ENCODE peak calls at places on chromosomes 16 and 17, in six cellular contexts. I, E, U, R, C and Z are unnamed samples.

GRCh38 chr17:57511475-57512123 is 233.5 kb downstream of the CCDC182 start:
- DNase-seq in I (no peak), E (no peak), U (no peak), R (peak; percentile 29), C (no peak), Z (no peak)

GRCh38 chr16:88727871-88728270 is 21.6 kb downstream of the CTU2 start:
- DNase-seq in I (no peak), E (no peak), U (no peak), R (peak; percentile 64), C (no peak), Z (peak; percentile 77)

GRCh38 chr17:44916059-44916780 is 920 bp upstream of the GFAP start:
- DNase-seq in I (no peak), E (no peak), U (no peak), R (no peak), C (no peak), Z (no peak)

GRCh38 chr16:23754594-23755483 is at the start of gene CHP2:
- DNase-seq in I (no peak), E (no peak), U (no peak), R (peak; percentile 23), C (no peak), Z (no peak)

GRCh38 chr17:8953152-8953885 is 12.2 kb downstream of the PIK3R5 start:
- DNase-seq in I (no peak), E (no peak), U (no peak), R (no peak), C (no peak), Z (no peak)

GRCh38 chr16:1433263-1433560 is 2.3 kb downstream of the PERCC1 start:
- DNase-seq in I (no peak), E (no peak), U (no peak), R (peak; percentile 10), C (no peak), Z (no peak)

GRCh38 chr16:70453891-70454220 is 539 bp upstream of the FCSK start:
- DNase-seq in I (peak; percentile 26), E (no peak), U (no peak), R (no peak), C (no peak), Z (no peak)

GRCh38 chr17:57672971-57673370 is 72.1 kb downstream of the CCDC182 start:
- DNase-seq in I (no peak), E (no peak), U (no peak), R (no peak), C (no peak), Z (no peak)

GRCh38 chr16:74570412-74571301 is 36.3 kb downstream of the GLG1 start:
- DNase-seq in I (no peak), E (no peak), U (no peak), R (no peak), C (no peak), Z (no peak)

GRCh38 chr17:78041401-78042179 is 83.1 kb downstream of the TNRC6C start:
- DNase-seq in I (no peak), E (no peak), U (no peak), R (no peak), C (peak; percentile 27), Z (peak; percentile 65)

GRCh38 chr16:20803192-20803560 is 3.1 kb downstream of the ERI2 start:
- DNase-seq in I (no peak), E (no peak), U (no peak), R (no peak), C (no peak), Z (no peak)